ENCODE peak calls at places on chromosomes 11 and 22, in six cellular contexts. S is PC-3, T is cardiac muscle cell, W is ovary, G is transverse colon, M is iPS DF 6.9. F is an unnamed sample. For H3K36me3, the result is how much of the 10 kb centered on the place peaks cover.

GRCh38 chr22:49589811-49590210 is 237.9 kb downstream of the BRD1 start:
- DNase-seq in S (no peak), T (no peak), W (no peak), G (no peak), M (no peak), F (no peak)

GRCh38 chr11:86117706-86118050 is 48.8 kb upstream of the PICALM start:
- DNase-seq in S (peak), T (no peak), W (no peak), G (no peak), M (no peak), F (no peak)

GRCh38 chr11:32870676-32871075 is 21.9 kb upstream of the QSER1 start:
- DNase-seq in S (peak), T (peak), W (no peak), G (no peak), M (no peak), F (no peak)

GRCh38 chr22:46936378-46936916 is 174.0 kb downstream of the TBC1D22A start:
- DNase-seq in S (no peak), T (no peak), W (no peak), G (no peak), M (no peak), F (no peak)

GRCh38 chr22:38569181-38569971 is 607 bp downstream of the DMC1 start:
- DNase-seq in S (no peak), T (no peak), W (peak), G (peak), M (no peak), F (no peak)

GRCh38 chr22:23237841-23238240 is 57.5 kb downstream of the BCR start:
- DNase-seq in S (no peak), T (no peak), W (no peak), G (no peak), M (no peak), F (no peak)

GRCh38 chr11:26187639-26188038 is 144.3 kb upstream of the ANO3 start:
- DNase-seq in S (peak), T (peak), W (no peak), G (no peak), M (no peak), F (peak)

GRCh38 chr11:61071880-61072279 is 30.4 kb upstream of the CD5 start:
- DNase-seq in S (no peak), T (no peak), W (peak), G (no peak), M (no peak), F (no peak)

GRCh38 chr22:28799834-28800307 is 498 bp downstream of the XBP1 start:
- DNase-seq in S (peak), T (peak), W (peak), G (peak), M (no peak), F (peak)

GRCh38 chr11:12577746-12578644 is 96.2 kb upstream of the TEAD1 start:
- DNase-seq in S (peak), T (no peak), W (no peak), G (no peak), M (no peak), F (no peak)

GRCh38 chr11:34790620-34791019 is 125.6 kb downstream of the APIP start:
- DNase-seq in S (peak), T (no peak), W (no peak), G (no peak), M (no peak), F (no peak)

GRCh38 chr11:133581091-133581490 is 48.8 kb upstream of the OPCML start:
- DNase-seq in S (no peak), T (no peak), W (no peak), G (no peak), M (no peak), F (no peak)

GRCh38 chr11:95092549-95093324 is 3.1 kb downstream of the ENDOD1 start:
- DNase-seq in S (peak), T (peak), W (no peak), G (peak), M (no peak), F (no peak)

GRCh38 chr22:23192558-23192957 is 12.2 kb downstream of the BCR start:
- DNase-seq in S (no peak), T (no peak), W (no peak), G (no peak), M (no peak), F (no peak)

GRCh38 chr11:13228569-13228968 is 49.0 kb upstream of the BMAL1 start:
- DNase-seq in S (no peak), T (no peak), W (no peak), G (no peak), M (no peak), F (no peak)

GRCh38 chr11:72584293-72584921 is 89.8 kb downstream of the PDE2A start:
- DNase-seq in S (no peak), T (peak), W (no peak), G (peak), M (no peak), F (peak)

GRCh38 chr11:72084076-72084475 is 3.4 kb downstream of the LRRC51 start:
- DNase-seq in S (no peak), T (no peak), W (no peak), G (no peak), M (no peak), F (no peak)

GRCh38 chr22:25137577-25138525 is 61.8 kb upstream of the CRYBB3 start:
- DNase-seq in S (peak), T (no peak), W (no peak), G (no peak), M (no peak), F (peak)

GRCh38 chr11:58775066-58775708 is 43.4 kb upstream of the GLYAT start:
- DNase-seq in S (no peak), T (no peak), W (no peak), G (no peak), M (no peak), F (no peak)

GRCh38 chr11:16194566-16194965 is 161.8 kb downstream of the SOX6 start:
- DNase-seq in S (no peak), T (peak), W (no peak), G (no peak), M (no peak), F (no peak)

GRCh38 chr11:9754041-9754471 is 90.2 kb downstream of the SWAP70 start:
- DNase-seq in S (no peak), T (no peak), W (no peak), G (no peak), M (no peak), F (no peak)

GRCh38 chr11:135002236-135002635 is 590.2 kb upstream of the B3GAT1 start:
- DNase-seq in S (no peak), T (no peak), W (no peak), G (no peak), M (no peak), F (no peak)

GRCh38 chr11:60891103-60891741 is 15.2 kb downstream of the PRPF19 start:
- DNase-seq in S (no peak), T (peak), W (peak), G (no peak), M (no peak), F (no peak)

GRCh38 chr11:30960387-30960992 is 374.3 kb upstream of the MPPED2 start:
- DNase-seq in S (peak), T (peak), W (no peak), G (no peak), M (peak), F (no peak)

GRCh38 chr22:22662095-22662494 is 17.7 kb downstream of the GGTLC2 start:
- DNase-seq in S (no peak), T (no peak), W (no peak), G (no peak), M (no peak), F (no peak)

GRCh38 chr11:13145461-13145860 is 132.1 kb upstream of the BMAL1 start:
- DNase-seq in S (no peak), T (no peak), W (no peak), G (no peak), M (no peak), F (no peak)

GRCh38 chr11:125112235-125112604 is 794 bp upstream of the TMEM218 start:
- DNase-seq in S (no peak), T (no peak), W (no peak), G (no peak), M (no peak), F (no peak)

GRCh38 chr11:36598051-36598450 is at the start of gene RAG2:
- DNase-seq in S (no peak), T (no peak), W (no peak), G (no peak), M (no peak), F (no peak)

GRCh38 chr11:104148074-104148473 is 15.9 kb downstream of the PDGFD start:
- DNase-seq in S (peak), T (peak), W (no peak), G (no peak), M (no peak), F (no peak)

GRCh38 chr22:35661377-35661937 is 13.2 kb downstream of the APOL6 start:
- DNase-seq in S (no peak), T (no peak), W (no peak), G (no peak), M (no peak), F (no peak)

GRCh38 chr11:96012086-96012824 is 88.3 kb upstream of the MTMR2 start:
- DNase-seq in S (peak), T (peak), W (peak), G (peak), M (peak), F (peak)

GRCh38 chr11:81192516-81192915 is 1541.1 kb downstream of the FAM181B start:
- DNase-seq in S (no peak), T (no peak), W (no peak), G (no peak), M (no peak), F (no peak)

GRCh38 chr11:95699631-95700470 is 89.7 kb downstream of the FAM76B start:
- DNase-seq in S (no peak), T (peak), W (no peak), G (no peak), M (no peak), F (no peak)

GRCh38 chr11:39541945-39542351 is 1917.5 kb downstream of the LRRC4C start:
- DNase-seq in S (peak), T (no peak), W (no peak), G (no peak), M (no peak), F (no peak)

GRCh38 chr11:93570759-93571413 is 27.7 kb upstream of the SMCO4 start:
- DNase-seq in S (peak), T (peak), W (peak), G (peak), M (no peak), F (peak)

GRCh38 chr22:44400763-44401060 is 88.0 kb upstream of the SHISAL1 start:
- DNase-seq in S (no peak), T (no peak), W (no peak), G (no peak), M (no peak), F (no peak)

GRCh38 chr11:128906185-128907065 is 15.3 kb downstream of the KCNJ5 start:
- DNase-seq in S (no peak), T (no peak), W (no peak), G (no peak), M (no peak), F (no peak)
- H3K4me3 ChIP-seq in S (peak), T (peak), W (no peak), G (no peak), M (no peak), F (no peak)

DNA sequence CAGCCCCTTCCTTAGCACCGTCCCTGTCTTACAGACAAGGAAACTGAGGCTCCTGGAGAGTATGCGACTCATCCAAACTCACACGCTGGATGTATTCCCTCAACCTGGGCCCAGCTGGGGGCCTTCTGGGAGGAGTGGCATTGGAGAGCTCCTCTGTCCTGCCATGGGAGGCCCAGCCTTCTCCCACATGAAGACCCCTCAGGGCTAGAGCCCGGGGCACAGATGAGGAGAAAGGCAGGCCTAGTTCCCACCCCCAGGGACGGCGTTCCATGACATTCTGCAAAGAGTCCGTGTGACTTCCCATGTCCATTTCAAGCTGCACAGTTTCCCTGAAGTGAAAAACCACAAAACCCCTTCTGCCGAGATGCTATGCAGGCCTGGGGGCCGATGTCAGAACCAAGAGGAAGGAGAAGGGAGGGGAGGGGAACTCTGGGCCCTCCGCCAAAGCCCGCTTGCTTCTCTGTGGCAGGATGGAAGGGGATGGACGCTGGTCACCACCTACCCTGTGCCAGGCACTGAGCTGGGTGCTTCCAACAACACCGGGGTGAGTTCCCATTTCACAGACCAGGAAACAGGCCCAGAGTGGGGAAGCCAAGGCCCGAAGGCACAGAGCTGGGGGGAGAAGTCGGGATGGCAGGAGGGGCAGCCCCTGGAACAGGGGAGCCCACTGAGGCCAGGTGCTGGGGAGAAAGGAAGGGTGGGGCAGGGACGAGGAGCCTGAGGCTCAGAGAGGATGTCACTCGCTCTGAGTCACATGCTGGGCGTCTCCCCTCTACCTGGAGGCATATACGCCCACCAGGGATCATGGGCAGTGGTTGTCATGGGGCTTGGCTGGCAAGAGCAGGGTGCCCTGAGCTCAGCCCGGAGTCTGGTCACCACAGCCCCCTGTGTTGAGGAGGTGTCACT is 15.7 kb downstream of the RAC2 start:
- DNase-seq in S (peak), T (peak), W (no peak), G (peak), M (no peak), F (peak)
- H3K36me3 ChIP-seq in S (under half), T (under half), W (under half), G (under half), M (under half), F (under half)

GRCh38 chr11:70240337-70240736 is 30.2 kb upstream of the PPFIA1 start:
- DNase-seq in S (no peak), T (no peak), W (no peak), G (no peak), M (no peak), F (no peak)
- H3K4me3 ChIP-seq in S (no peak), T (no peak), W (no peak), G (no peak), M (no peak), F (no peak)

GRCh38 chr11:64201524-64201923 is 5.0 kb upstream of the FERMT3 start:
- DNase-seq in S (no peak), T (no peak), W (no peak), G (no peak), M (no peak), F (no peak)
- H3K36me3 ChIP-seq in S (half or more), T (half or more), W (under half), G (under half), M (half or more), F (under half)

GRCh38 chr11:122698390-122698789 is 42.9 kb downstream of the UBASH3B start:
- DNase-seq in S (no peak), T (no peak), W (no peak), G (no peak), M (no peak), F (no peak)
- H3K4me3 ChIP-seq in S (no peak), T (no peak), W (no peak), G (no peak), M (no peak), F (no peak)

GRCh38 chr11:68798221-68798813 is 43.4 kb downstream of the CPT1A start:
- DNase-seq in S (peak), T (peak), W (no peak), G (peak), M (peak), F (peak)
- H3K36me3 ChIP-seq in S (under half), T (under half), W (under half), G (under half), M (under half), F (under half)

DNA sequence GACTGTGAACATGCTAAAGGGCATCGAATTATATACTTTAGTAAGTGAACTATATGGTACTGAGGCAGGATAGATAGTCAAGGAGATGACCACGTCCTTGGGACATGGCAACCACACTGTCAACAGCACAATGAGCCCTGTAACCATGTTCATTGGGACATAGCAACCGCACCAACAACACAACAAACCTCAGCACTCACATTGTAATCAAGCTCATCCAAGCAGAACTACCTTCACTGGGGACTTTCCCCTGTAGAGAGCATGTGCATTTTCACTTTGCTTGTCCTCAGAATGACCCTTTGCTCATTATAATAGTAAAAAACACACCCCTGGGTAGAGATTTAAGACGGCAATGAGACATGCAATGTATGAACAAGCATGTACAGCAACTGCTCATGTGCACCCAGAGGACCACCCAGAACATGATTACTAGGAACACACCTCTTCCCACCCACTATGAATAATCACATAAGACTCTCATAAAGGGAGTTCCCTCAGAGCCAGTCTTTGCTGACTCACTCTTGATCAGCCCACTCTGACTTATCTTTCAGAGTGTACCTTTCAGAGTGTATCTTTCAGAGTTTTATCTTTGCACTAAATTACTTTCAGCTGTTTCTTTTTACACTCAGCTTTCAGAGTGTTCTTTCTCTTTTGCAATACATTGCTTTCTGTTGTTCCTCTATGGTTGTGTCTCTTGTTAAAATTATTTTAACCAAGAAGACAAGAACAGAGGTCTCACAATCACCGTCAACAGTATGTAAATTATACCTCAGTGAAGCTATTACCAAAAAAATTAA is 4.1 kb upstream of the PLAAT2 start:
- DNase-seq in S (peak), T (peak), W (peak), G (peak), M (no peak), F (no peak)
- H3K4me3 ChIP-seq in S (peak), T (no peak), W (no peak), G (no peak), M (no peak), F (no peak)

GRCh38 chr11:128680906-128681305 is 13.0 kb upstream of the FLI1 start:
- DNase-seq in S (no peak), T (no peak), W (no peak), G (no peak), M (no peak), F (no peak)
- H3K36me3 ChIP-seq in S (under half), T (under half), W (under half), G (under half), M (under half), F (under half)

DNA sequence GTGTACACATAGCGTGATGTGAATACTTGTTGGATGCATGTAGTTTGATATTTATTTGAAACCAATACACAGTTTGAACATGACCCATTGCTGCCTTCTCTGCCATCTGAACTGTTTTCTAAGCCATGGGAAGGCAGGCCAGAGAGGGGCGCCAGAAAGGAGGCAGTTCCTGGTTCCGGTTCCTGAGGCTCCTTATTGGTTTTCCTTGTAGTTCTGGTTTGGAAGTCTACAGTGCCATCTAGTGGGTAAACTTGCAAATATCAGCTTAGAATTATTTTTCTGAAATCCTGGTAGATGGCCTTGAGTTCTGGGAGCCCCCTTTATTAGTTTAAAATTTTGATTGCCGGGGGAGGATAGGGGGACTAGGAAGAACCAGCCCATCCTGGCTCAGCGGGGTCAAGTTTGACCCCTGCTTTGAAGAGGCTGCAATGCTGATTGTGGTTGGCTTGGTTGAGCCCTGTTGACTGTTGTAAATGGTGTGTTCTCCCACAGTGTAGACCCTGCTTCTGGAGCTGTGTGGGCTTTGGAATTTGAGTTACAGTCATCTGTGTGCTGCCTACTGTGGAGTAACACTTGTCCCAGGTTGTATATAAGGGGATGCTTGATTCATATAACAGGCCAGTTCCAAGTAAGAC is 48.4 kb downstream of the GRAMD1B start:
- DNase-seq in S (peak), T (peak), W (peak), G (peak), M (peak), F (peak)
- H3K4me3 ChIP-seq in S (no peak), T (no peak), W (no peak), G (no peak), M (no peak), F (no peak)